ENCODE peak calls at places on chromosome 22, in six cellular contexts. L, C, W, P, T and J are unnamed samples. For H3K36me3, the result is how much of the 10 kb centered on the place peaks cover.

GRCh38 chr22:42299586-42300285 is 29.3 kb upstream of the TCF20 start:
- DNase-seq in L (no peak), C (no peak), W (peak), P (no peak), T (peak), J (no peak)

GRCh38 chr22:39493759-39494158 is 8.3 kb upstream of the MIEF1 start:
- DNase-seq in L (no peak), C (peak), W (no peak), P (peak), T (no peak), J (peak)

GRCh38 chr22:41327124-41327523 is 25.8 kb downstream of the ZC3H7B start:
- DNase-seq in L (no peak), C (no peak), W (no peak), P (no peak), T (no peak), J (no peak)

GRCh38 chr22:34880667-34881066 is 185.3 kb upstream of the ISX start:
- DNase-seq in L (no peak), C (no peak), W (no peak), P (no peak), T (no peak), J (no peak)

GRCh38 chr22:31400023-31400397 is 606 bp downstream of the DRG1 start:
- DNase-seq in L (no peak), C (peak), W (no peak), P (no peak), T (no peak), J (no peak)

GRCh38 chr22:20319745-20320658 is at the start of gene DGCR6L:
- DNase-seq in L (peak), C (peak), W (peak), P (peak), T (peak), J (peak)

GRCh38 chr22:38967451-38968450 is 10.3 kb downstream of the APOBEC3A start:
- DNase-seq in L (no peak), C (no peak), W (no peak), P (peak), T (peak), J (no peak)

GRCh38 chr22:39291501-39291900 is 27.9 kb downstream of the RPL3 start:
- DNase-seq in L (peak), C (no peak), W (no peak), P (no peak), T (no peak), J (no peak)

GRCh38 chr22:36411589-36412258 is 24.0 kb upstream of the MYH9 start:
- DNase-seq in L (peak), C (no peak), W (no peak), P (no peak), T (no peak), J (no peak)

GRCh38 chr22:20080776-20081654 is 974 bp downstream of the DGCR8 start:
- DNase-seq in L (peak), C (peak), W (no peak), P (peak), T (no peak), J (peak)

GRCh38 chr22:20641198-20641892 is 132.6 kb upstream of the SERPIND1 start:
- DNase-seq in L (no peak), C (no peak), W (no peak), P (no peak), T (no peak), J (no peak)

GRCh38 chr22:26399288-26399687 is 29.8 kb upstream of the ASPHD2 start:
- DNase-seq in L (no peak), C (no peak), W (no peak), P (no peak), T (no peak), J (no peak)

GRCh38 chr22:26646158-26646557 is 11.2 kb upstream of the MIAT start:
- DNase-seq in L (no peak), C (peak), W (no peak), P (no peak), T (no peak), J (no peak)

GRCh38 chr22:41987276-41987675 is 11.3 kb upstream of the WBP2NL start:
- DNase-seq in L (no peak), C (no peak), W (no peak), P (no peak), T (no peak), J (no peak)

GRCh38 chr22:28628766-28629165 is 50.9 kb downstream of the TTC28 start:
- DNase-seq in L (no peak), C (no peak), W (no peak), P (no peak), T (no peak), J (no peak)

GRCh38 chr22:36373258-36373579 is 14.5 kb downstream of the MYH9 start:
- DNase-seq in L (no peak), C (no peak), W (peak), P (peak), T (no peak), J (peak)

GRCh38 chr22:24134090-24134846 is 47.0 kb upstream of the SUSD2 start:
- DNase-seq in L (no peak), C (no peak), W (peak), P (peak), T (peak), J (no peak)

GRCh38 chr22:42649261-42650056 is at the start of gene CYB5R3:
- DNase-seq in L (peak), C (peak), W (peak), P (peak), T (peak), J (peak)

GRCh38 chr22:47587361-47587760 is 824.9 kb downstream of the TBC1D22A start:
- DNase-seq in L (no peak), C (no peak), W (no peak), P (no peak), T (no peak), J (no peak)

GRCh38 chr22:46596032-46596441 is 24.1 kb upstream of the GRAMD4 start:
- DNase-seq in L (no peak), C (no peak), W (peak), P (peak), T (peak), J (no peak)

DNA sequence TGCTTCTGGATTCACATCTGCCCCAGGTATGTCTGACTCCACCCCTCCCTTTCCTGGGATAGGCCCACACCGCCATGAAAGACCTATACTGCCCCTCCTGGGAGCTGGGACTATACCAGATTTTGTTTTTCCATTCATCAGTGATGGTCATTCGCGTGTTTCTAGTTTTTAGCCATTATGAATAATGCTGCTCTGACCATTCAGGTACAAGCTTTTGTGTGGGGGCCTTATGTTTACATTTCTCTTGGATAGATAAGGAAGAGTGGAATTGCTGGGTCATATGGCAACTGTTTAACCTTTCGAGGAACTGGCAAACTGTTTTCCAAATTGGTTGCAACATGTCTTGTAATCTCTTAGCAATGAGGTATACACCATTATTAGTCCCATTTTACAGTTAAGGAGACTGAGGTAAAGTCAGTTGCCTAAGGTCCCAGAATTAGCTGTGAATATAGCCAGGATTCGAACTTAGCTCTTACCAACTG is 1.2 kb upstream of the TBC1D10A start:
- DNase-seq in L (no peak), C (no peak), W (no peak), P (no peak), T (no peak), J (peak)
- TF ChIP-seq CTCF in L (no peak), C (peak), W (no peak), P (no peak), T (no peak), J (peak)

GRCh38 chr22:45524157-45524556 is 21.5 kb downstream of the FBLN1 start:
- DNase-seq in L (no peak), C (no peak), W (no peak), P (no peak), T (no peak), J (no peak)
- H3K36me3 ChIP-seq in L (under half), C (under half), W (under half), P (under half), T (half or more), J (under half)

DNA sequence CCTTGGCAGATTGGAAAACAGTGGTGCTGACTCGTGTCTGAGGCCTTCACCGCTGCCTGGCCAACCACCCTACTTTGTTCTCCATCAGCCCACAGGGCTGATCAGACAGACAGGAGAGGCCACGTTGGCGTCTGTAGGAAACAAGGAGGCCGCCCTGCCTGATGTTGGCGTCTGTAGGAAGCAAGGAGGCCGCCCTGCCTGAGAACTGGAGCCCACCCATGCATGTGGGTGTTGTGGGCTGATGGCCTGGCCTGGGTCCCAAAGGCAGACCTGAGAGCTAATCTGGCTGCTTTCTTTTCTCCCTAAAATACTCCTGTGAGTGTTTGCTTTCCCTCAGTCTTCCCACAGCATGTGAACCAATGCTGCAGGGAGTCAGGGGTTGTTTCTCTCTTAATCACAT is 57.3 kb downstream of the SBF1 start:
- DNase-seq in L (no peak), C (no peak), W (no peak), P (no peak), T (no peak), J (no peak)
- TF ChIP-seq CTCF in L (no peak), C (no peak), W (no peak), P (no peak), T (no peak), J (no peak)

DNA sequence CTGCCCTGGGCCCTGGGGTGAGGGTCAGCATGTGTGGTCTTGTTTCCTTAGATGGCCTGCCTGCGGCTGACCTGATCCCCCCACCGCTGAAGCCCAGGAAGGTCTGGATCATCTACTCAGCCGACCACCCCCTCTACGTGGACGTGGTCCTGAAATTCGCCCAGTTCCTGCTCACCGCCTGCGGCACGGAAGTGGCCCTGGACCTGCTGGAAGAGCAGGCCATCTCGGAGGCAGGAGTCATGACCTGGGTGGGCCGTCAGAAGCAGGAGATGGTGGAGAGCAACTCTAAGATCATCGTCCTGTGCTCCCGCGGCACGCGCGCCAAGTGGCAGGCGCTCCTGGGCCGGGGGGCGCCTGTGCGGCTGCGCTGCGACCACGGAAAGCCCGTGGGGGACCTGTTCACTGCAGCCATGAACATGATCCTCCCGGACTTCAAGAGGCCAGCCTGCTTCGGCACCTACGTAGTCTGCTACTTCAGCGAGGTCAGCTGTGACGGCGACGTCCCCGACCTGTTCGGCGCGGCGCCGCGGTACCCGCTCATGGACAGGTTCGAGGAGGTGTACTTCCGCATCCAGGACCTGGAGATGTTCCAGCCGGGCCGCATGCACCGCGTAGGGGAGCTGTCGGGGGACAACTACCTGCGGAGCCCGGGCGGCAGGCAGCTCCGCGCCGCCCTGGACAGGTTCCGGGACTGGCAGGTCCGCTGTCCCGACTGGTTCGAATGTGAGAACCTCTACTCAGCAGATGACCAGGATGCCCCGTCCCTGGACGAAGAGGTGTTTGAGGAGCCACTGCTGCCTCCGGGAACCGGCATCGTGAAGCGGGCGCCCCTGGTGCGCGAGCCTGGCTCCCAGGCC is 12.7 kb downstream of the TMEM121B start:
- DNase-seq in L (peak), C (no peak), W (no peak), P (no peak), T (no peak), J (no peak)
- H3K36me3 ChIP-seq in L (under half), C (under half), W (under half), P (half or more), T (half or more), J (under half)

GRCh38 chr22:22884010-22884887 is 3.4 kb upstream of the IGLL5 start:
- DNase-seq in L (no peak), C (peak), W (peak), P (no peak), T (peak), J (peak)
- TF ChIP-seq CTCF in L (peak), C (peak), W (peak), P (peak), T (peak), J (peak)

GRCh38 chr22:37681001-37681424 is 5.1 kb upstream of the NOL12 start:
- DNase-seq in L (no peak), C (peak), W (no peak), P (no peak), T (no peak), J (peak)
- H3K36me3 ChIP-seq in L (under half), C (under half), W (under half), P (under half), T (under half), J (under half)

DNA sequence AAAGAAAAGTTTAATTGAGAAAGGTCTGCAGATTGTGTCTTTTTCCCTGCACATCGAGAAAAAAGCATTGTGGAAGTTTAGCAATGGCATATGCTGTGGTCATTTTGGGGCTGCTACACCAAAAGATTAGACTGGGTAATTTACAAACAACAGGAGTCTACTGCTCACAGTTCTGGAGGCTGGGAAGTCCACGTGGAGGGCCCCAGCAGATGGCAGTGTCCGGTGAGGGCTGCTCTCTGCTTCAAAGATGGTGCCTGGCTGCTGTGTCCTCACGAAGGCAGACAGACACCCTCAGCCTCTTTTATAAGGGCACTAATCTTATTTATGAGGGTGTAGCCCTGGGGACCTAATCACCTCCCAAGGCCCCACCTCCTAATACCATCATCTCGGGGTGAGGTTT is 21.1 kb downstream of the PHF21B start:
- DNase-seq in L (no peak), C (no peak), W (no peak), P (no peak), T (no peak), J (no peak)
- TF ChIP-seq CTCF in L (no peak), C (peak), W (no peak), P (no peak), T (no peak), J (peak)